ENCODE peak calls at places on chromosomes 2 and 18, in five cellular contexts. One of them, this sample, is unnamed.

GRCh38 chr2:233107011-233107410 is 46.9 kb downstream of the INPP5D start:
- DNase-seq in stimulated activated CD4-positive, alpha-beta T cell treated with anti-CD3 and anti-CD28 coated beads, Interleukin-15, amount 100 ng/mL, for 48 hours: no peak
- DNase-seq in left lung: no peak
- DNase-seq in CD8-positive, alpha-beta memory T cell: no peak
- DNase-seq in activated naive CD4-positive, alpha-beta T cell: no peak
- DNase-seq in this sample: no peak

GRCh38 chr18:267688-268552 is at the start of gene THOC1:
- DNase-seq in stimulated activated CD4-positive, alpha-beta T cell treated with anti-CD3 and anti-CD28 coated beads, Interleukin-15, amount 100 ng/mL, for 48 hours: peak; percentile 94
- DNase-seq in left lung: peak; percentile 99
- DNase-seq in CD8-positive, alpha-beta memory T cell: peak; percentile 92
- DNase-seq in activated naive CD4-positive, alpha-beta T cell: peak; percentile 90
- DNase-seq in this sample: peak; percentile 85

GRCh38 chr2:11612553-11613215 is 57.3 kb downstream of the NTSR2 start:
- DNase-seq in stimulated activated CD4-positive, alpha-beta T cell treated with anti-CD3 and anti-CD28 coated beads, Interleukin-15, amount 100 ng/mL, for 48 hours: no peak
- DNase-seq in left lung: no peak
- DNase-seq in CD8-positive, alpha-beta memory T cell: no peak
- DNase-seq in activated naive CD4-positive, alpha-beta T cell: no peak
- DNase-seq in this sample: no peak

GRCh38 chr2:222264791-222265320 is 33.9 kb downstream of the PAX3 start:
- DNase-seq in stimulated activated CD4-positive, alpha-beta T cell treated with anti-CD3 and anti-CD28 coated beads, Interleukin-15, amount 100 ng/mL, for 48 hours: no peak
- DNase-seq in left lung: no peak
- DNase-seq in CD8-positive, alpha-beta memory T cell: no peak
- DNase-seq in activated naive CD4-positive, alpha-beta T cell: no peak
- DNase-seq in this sample: no peak

GRCh38 chr18:28961669-28962228 is 784.8 kb upstream of the CDH2 start:
- DNase-seq in stimulated activated CD4-positive, alpha-beta T cell treated with anti-CD3 and anti-CD28 coated beads, Interleukin-15, amount 100 ng/mL, for 48 hours: no peak
- DNase-seq in left lung: no peak
- DNase-seq in CD8-positive, alpha-beta memory T cell: no peak
- DNase-seq in activated naive CD4-positive, alpha-beta T cell: no peak
- DNase-seq in this sample: no peak

GRCh38 chr2:98985905-98986666 is 50.1 kb upstream of the CRACDL start:
- DNase-seq in stimulated activated CD4-positive, alpha-beta T cell treated with anti-CD3 and anti-CD28 coated beads, Interleukin-15, amount 100 ng/mL, for 48 hours: no peak
- DNase-seq in left lung: no peak
- DNase-seq in CD8-positive, alpha-beta memory T cell: no peak
- DNase-seq in activated naive CD4-positive, alpha-beta T cell: no peak
- DNase-seq in this sample: no peak

GRCh38 chr2:1609706-1610485 is 134.4 kb downstream of the PXDN start:
- DNase-seq in stimulated activated CD4-positive, alpha-beta T cell treated with anti-CD3 and anti-CD28 coated beads, Interleukin-15, amount 100 ng/mL, for 48 hours: no peak
- DNase-seq in left lung: no peak
- DNase-seq in CD8-positive, alpha-beta memory T cell: no peak
- DNase-seq in activated naive CD4-positive, alpha-beta T cell: no peak
- DNase-seq in this sample: no peak

GRCh38 chr18:2529154-2529553 is 42.2 kb downstream of the METTL4 start:
- DNase-seq in stimulated activated CD4-positive, alpha-beta T cell treated with anti-CD3 and anti-CD28 coated beads, Interleukin-15, amount 100 ng/mL, for 48 hours: no peak
- DNase-seq in left lung: no peak
- DNase-seq in CD8-positive, alpha-beta memory T cell: no peak
- DNase-seq in activated naive CD4-positive, alpha-beta T cell: no peak
- DNase-seq in this sample: no peak

GRCh38 chr18:24378598-24378997 is 19.0 kb downstream of the OSBPL1A start:
- DNase-seq in stimulated activated CD4-positive, alpha-beta T cell treated with anti-CD3 and anti-CD28 coated beads, Interleukin-15, amount 100 ng/mL, for 48 hours: no peak
- DNase-seq in left lung: no peak
- DNase-seq in CD8-positive, alpha-beta memory T cell: no peak
- DNase-seq in activated naive CD4-positive, alpha-beta T cell: no peak
- DNase-seq in this sample: no peak

GRCh38 chr18:56789004-56789888 is 138.1 kb downstream of the WDR7 start:
- DNase-seq in stimulated activated CD4-positive, alpha-beta T cell treated with anti-CD3 and anti-CD28 coated beads, Interleukin-15, amount 100 ng/mL, for 48 hours: no peak
- DNase-seq in left lung: no peak
- DNase-seq in CD8-positive, alpha-beta memory T cell: no peak
- DNase-seq in activated naive CD4-positive, alpha-beta T cell: no peak
- DNase-seq in this sample: no peak

This sample was measured in breast epithelium.